ENCODE peak calls at places on chromosomes 11 and 22, in seven cellular contexts. H is activated naive CD8-positive, alpha-beta T cell treated with anti-CD3 and anti-CD28 coated beads, Interleukin-2, amount 50 U/mL, for 24 hours; L is smooth muscle cell of the brain vasculature; Y is CD4-positive, alpha-beta T cell; P is NCI-H1417; O is nephron progenitor cell; R is activated CD4-positive, alpha-beta T cell treated with anti-CD3 and anti-CD28 coated beads for 36 hours. Z is an unnamed sample.

GRCh38 chr11:45361551-45361950 is 75.4 kb upstream of the SYT13 start:
- DNase-seq in P (no peak), L (no peak), Y (no peak), H (no peak), O (no peak), R (no peak), Z (no peak)

GRCh38 chr11:82308979-82309378 is 424.7 kb downstream of the FAM181B start:
- DNase-seq in L (no peak), Y (no peak), R (no peak), O (no peak), P (no peak), H (no peak), Z (no peak)

GRCh38 chr11:114075891-114076441 is 16.5 kb downstream of the ZBTB16 start:
- DNase-seq in O (peak; percentile 69), H (peak; percentile 46), P (no peak), Y (no peak), L (no peak), R (peak; percentile 62), Z (peak; percentile 68)

GRCh38 chr11:30504468-30504867 is 81.7 kb downstream of the MPPED2 start:
- DNase-seq in Y (no peak), R (no peak), O (peak; percentile 16), H (no peak), P (no peak), L (no peak), Z (no peak)

GRCh38 chr22:39299829-39300178 is 19.6 kb downstream of the RPL3 start:
- DNase-seq in Y (no peak), P (no peak), H (no peak), L (no peak), R (no peak), O (no peak), Z (no peak)

GRCh38 chr11:119624102-119624615 is 104.8 kb downstream of the NECTIN1 start:
- DNase-seq in O (peak; percentile 21), H (peak; percentile 2), P (no peak), L (no peak), Y (no peak), R (peak; percentile 14), Z (no peak)

GRCh38 chr22:26568207-26568706 is 21.7 kb downstream of the TPST2 start:
- DNase-seq in O (peak; percentile 20), P (no peak), H (no peak), L (no peak), R (no peak), Y (no peak), Z (no peak)

GRCh38 chr11:35337136-35337918 is 82.0 kb downstream of the SLC1A2 start:
- DNase-seq in R (peak; percentile 46), Y (no peak), H (no peak), L (peak; percentile 87), P (no peak), O (no peak), Z (peak; percentile 70)

GRCh38 chr11:45461514-45461913 is 175.4 kb upstream of the SYT13 start:
- DNase-seq in Y (no peak), H (no peak), P (no peak), R (no peak), L (no peak), O (no peak), Z (no peak)

GRCh38 chr11:65791719-65792213 is 4.9 kb downstream of the OVOL1 start:
- DNase-seq in O (no peak), H (peak; percentile 68), L (no peak), Y (no peak), P (no peak), R (no peak), Z (no peak)

GRCh38 chr11:72569966-72570892 is 104.0 kb downstream of the PDE2A start:
- DNase-seq in Y (no peak), L (no peak), H (no peak), R (no peak), P (no peak), O (no peak), Z (no peak)

GRCh38 chr11:46207270-46207669 is 70.2 kb upstream of the CREB3L1 start:
- DNase-seq in P (no peak), Y (no peak), H (no peak), L (no peak), O (no peak), R (no peak), Z (no peak)

GRCh38 chr11:66976048-66976467 is 954 bp downstream of the C11orf86 start:
- DNase-seq in L (no peak), P (no peak), R (peak; percentile 49), H (peak; percentile 26), O (peak; percentile 79), Y (no peak), Z (no peak)

GRCh38 chr11:95152878-95153856 is 63.5 kb downstream of the ENDOD1 start:
- DNase-seq in Y (no peak), R (peak; percentile 49), P (no peak), O (no peak), L (no peak), H (no peak), Z (no peak)